ENCODE peak calls at places on chromosomes 5 and 9, in ten cellular contexts. G is left cardiac atrium; S is AG20443; X is NCI-H748 treated with DMSO at 0.1 percent for 48 hours; K is activated CD4-positive, alpha-beta T cell treated with anti-CD3 and anti-CD28 coated beads, Interleukin-2, amount 10 ng/mL, durations not matched to agents 24 days and 14 days; A is omental fat pad; Q is AG08396; U is T-helper 1 cell; O is AG08395; L is stimulated activated CD8-positive, alpha-beta memory T cell treated with anti-CD3 and anti-CD28 coated beads, Interleukin-2, amount 100 ng/mL, for 48 hours. B is an unnamed sample.

GRCh38 chr9:32427111-32427873 is 42.8 kb downstream of the ACO1 start:
- DNase-seq in G (no peak), S (no peak), X (no peak), K (no peak), A (no peak), Q (no peak), U (no peak), O (no peak), L (no peak), B (no peak)

GRCh38 chr9:93680445-93681315 is 104.3 kb downstream of the PHF2 start:
- DNase-seq in G (no peak), S (peak; percentile 13), X (no peak), K (peak; percentile 53), A (peak; percentile 17), Q (peak; percentile 3), U (peak; percentile 3), O (no peak), L (no peak), B (no peak)

GRCh38 chr9:86767373-86767772 is 179.9 kb downstream of the GAS1 start:
- DNase-seq in G (no peak), S (no peak), X (no peak), K (no peak), A (no peak), Q (no peak), U (no peak), O (no peak), L (no peak), B (no peak)

GRCh38 chr5:123371575-123372179 is 51.5 kb downstream of the CEP120 start:
- DNase-seq in G (peak; percentile 55), S (peak; percentile 30), X (peak; percentile 3), K (peak; percentile 61), A (peak; percentile 30), Q (peak; percentile 21), U (no peak), O (peak; percentile 24), L (peak; percentile 7), B (peak; percentile 51)

GRCh38 chr5:154771383-154771901 is 16.3 kb downstream of the LARP1 start:
- DNase-seq in G (peak; percentile 57), S (peak; percentile 88), X (no peak), K (no peak), A (no peak), Q (peak; percentile 80), U (no peak), O (peak; percentile 92), L (no peak), B (no peak)

GRCh38 chr5:54217826-54218503 is 92.4 kb downstream of the ARL15 start:
- DNase-seq in G (no peak), S (peak; percentile 60), X (peak; percentile 72), K (peak; percentile 74), A (no peak), Q (peak; percentile 36), U (no peak), O (peak; percentile 63), L (no peak), B (peak; percentile 17)

GRCh38 chr9:101561740-101562139 is 28.1 kb downstream of the RNF20 start:
- DNase-seq in G (no peak), S (no peak), X (no peak), K (no peak), A (no peak), Q (no peak), U (no peak), O (no peak), L (no peak), B (no peak)

GRCh38 chr5:77180167-77181081 is 30.1 kb upstream of the PDE8B start:
- DNase-seq in G (peak; percentile 60), S (peak; percentile 49), X (no peak), K (peak; percentile 52), A (no peak), Q (peak; percentile 33), U (no peak), O (peak; percentile 15), L (no peak), B (peak; percentile 87)

GRCh38 chr9:22529426-22530199 is 83.0 kb downstream of the DMRTA1 start:
- DNase-seq in G (no peak), S (no peak), X (no peak), K (no peak), A (no peak), Q (no peak), U (no peak), O (no peak), L (no peak), B (no peak)

GRCh38 chr5:124887223-124887622 is 140.8 kb upstream of the ZNF608 start:
- DNase-seq in G (no peak), S (no peak), X (no peak), K (no peak), A (no peak), Q (no peak), U (no peak), O (no peak), L (no peak), B (no peak)

GRCh38 chr9:92716557-92716956 is 46.6 kb upstream of the IPPK start:
- DNase-seq in G (peak; percentile 67), S (peak; percentile 76), X (peak; percentile 22), K (peak; percentile 96), A (peak; percentile 91), Q (peak; percentile 78), U (peak; percentile 53), O (peak; percentile 62), L (peak; percentile 83), B (peak; percentile 74)

GRCh38 chr5:10562202-10563131 is 1.4 kb upstream of the ANKRD33B start:
- DNase-seq in G (no peak), S (no peak), X (no peak), K (peak; percentile 66), A (no peak), Q (no peak), U (no peak), O (no peak), L (no peak), B (no peak)

GRCh38 chr5:136199408-136199807 is 6.4 kb upstream of the SMIM32 start:
- DNase-seq in G (no peak), S (no peak), X (no peak), K (no peak), A (no peak), Q (no peak), U (no peak), O (no peak), L (no peak), B (no peak)

GRCh38 chr9:98860871-98861293 is 53.4 kb downstream of the GALNT12 start:
- DNase-seq in G (peak; percentile 85), S (peak; percentile 90), X (no peak), K (no peak), A (no peak), Q (peak; percentile 87), U (no peak), O (peak; percentile 96), L (no peak), B (no peak)

GRCh38 chr9:130701059-130702022 is 7.8 kb downstream of the EXOSC2 start:
- DNase-seq in G (peak; percentile 88), S (peak; percentile 83), X (peak; percentile 19), K (peak; percentile 91), A (peak; percentile 64), Q (peak; percentile 78), U (peak; percentile 40), O (peak; percentile 80), L (peak; percentile 67), B (peak; percentile 88)

GRCh38 chr9:137243626-137244485 is 2.8 kb downstream of the TUBB4B start:
- DNase-seq in G (no peak), S (no peak), X (no peak), K (peak; percentile 73), A (no peak), Q (no peak), U (no peak), O (no peak), L (no peak), B (no peak)

GRCh38 chr5:96293966-96294886 is 138.8 kb downstream of the PCSK1 start:
- DNase-seq in G (no peak), S (no peak), X (no peak), K (no peak), A (no peak), Q (peak; percentile 7), U (no peak), O (no peak), L (no peak), B (no peak)

GRCh38 chr5:141430332-141431113 is at the start of gene PCDHGA12:
- DNase-seq in G (peak; percentile 63), S (peak; percentile 77), X (no peak), K (peak; percentile 72), A (no peak), Q (peak; percentile 79), U (no peak), O (peak; percentile 84), L (no peak), B (peak; percentile 59)

GRCh38 chr9:104863180-104863883 is 64.6 kb downstream of the ABCA1 start:
- DNase-seq in G (no peak), S (peak; percentile 69), X (peak; percentile 80), K (peak; percentile 83), A (no peak), Q (peak; percentile 60), U (no peak), O (peak; percentile 73), L (peak; percentile 8), B (peak; percentile 53)

GRCh38 chr9:137989999-137990715 is 112.6 kb downstream of the CACNA1B start:
- DNase-seq in G (no peak), S (no peak), X (no peak), K (no peak), A (no peak), Q (no peak), U (no peak), O (no peak), L (no peak), B (no peak)

GRCh38 chr9:94639045-94639995 is at the start of gene FBP1:
- DNase-seq in G (peak; percentile 73), S (peak; percentile 65), X (no peak), K (peak; percentile 79), A (peak; percentile 29), Q (peak; percentile 45), U (peak; percentile 17), O (no peak), L (no peak), B (peak; percentile 67)

GRCh38 chr9:120891255-120891954 is 14.4 kb upstream of the PHF19 start:
- DNase-seq in G (no peak), S (no peak), X (no peak), K (peak; percentile 90), A (no peak), Q (no peak), U (no peak), O (no peak), L (peak; percentile 54), B (no peak)

GRCh38 chr5:17436766-17437221 is 61.2 kb upstream of the TAF11L2 start:
- DNase-seq in G (no peak), S (peak; percentile 22), X (no peak), K (no peak), A (no peak), Q (no peak), U (no peak), O (peak; percentile 15), L (no peak), B (no peak)

GRCh38 chr9:134725605-134725940 is 84.0 kb downstream of the COL5A1 start:
- DNase-seq in G (no peak), S (no peak), X (no peak), K (no peak), A (no peak), Q (no peak), U (no peak), O (no peak), L (no peak), B (no peak)

GRCh38 chr9:131657890-131658752 is 81.8 kb downstream of the RAPGEF1 start:
- DNase-seq in G (no peak), S (peak; percentile 78), X (no peak), K (peak; percentile 74), A (no peak), Q (peak; percentile 74), U (no peak), O (peak; percentile 84), L (no peak), B (no peak)

GRCh38 chr5:14429614-14430013 is 152.0 kb upstream of the OTULINL start:
- DNase-seq in G (no peak), S (no peak), X (no peak), K (no peak), A (no peak), Q (no peak), U (no peak), O (no peak), L (no peak), B (no peak)

GRCh38 chr5:13480834-13481233 is 463.7 kb downstream of the DNAH5 start:
- DNase-seq in G (no peak), S (no peak), X (peak; percentile 81), K (no peak), A (no peak), Q (no peak), U (no peak), O (no peak), L (no peak), B (no peak)